ENCODE peak calls at places on chromosomes 16 and 17, in four cellular contexts. X is psoas muscle, H is gastrocnemius medialis, I is bronchial epithelial cell. L is an unnamed sample. For H3K36me3, the result is how much of the 10 kb centered on the place peaks cover.

GRCh38 chr16:24538756-24539294 is 541 bp upstream of the RBBP6 start:
- DNase-seq in X (no peak), H (no peak), I (no peak), L (no peak)

GRCh38 chr17:39972271-39972670 is 8.3 kb upstream of the PSMD3 start:
- DNase-seq in X (no peak), H (no peak), I (no peak), L (no peak)

GRCh38 chr17:34974794-34975428 is 5.4 kb upstream of the LIG3 start:
- DNase-seq in X (no peak), H (no peak), I (no peak), L (no peak)

GRCh38 chr17:6110088-6110487 is 39.9 kb downstream of the WSCD1 start:
- DNase-seq in X (no peak), H (no peak), I (no peak), L (no peak)

GRCh38 chr17:65055708-65056638 is 567 bp downstream of the GNA13 start:
- DNase-seq in X (peak), H (peak), I (no peak), L (peak)

GRCh38 chr16:55323637-55324490 is at the start of gene IRX6:
- DNase-seq in X (peak), H (peak), I (no peak), L (no peak)

GRCh38 chr16:53960050-53960812 is 256.3 kb downstream of the FTO start:
- DNase-seq in X (no peak), H (no peak), I (no peak), L (no peak)

GRCh38 chr16:23836404-23837291 is 865 bp downstream of the PRKCB start:
- DNase-seq in X (peak), H (no peak), I (no peak), L (no peak)

GRCh38 chr16:88561485-88562369 is 8.5 kb upstream of the ZC3H18 start:
- DNase-seq in X (peak), H (no peak), I (peak), L (no peak)

GRCh38 chr17:77184474-77184873 is 43.7 kb downstream of the SEC14L1 start:
- DNase-seq in X (no peak), H (no peak), I (peak), L (no peak)

GRCh38 chr16:66894055-66894454 is 13.7 kb downstream of the PDP2 start:
- DNase-seq in X (no peak), H (no peak), I (no peak), L (no peak)

GRCh38 chr16:87950765-87951549 is at the start of gene BANP:
- DNase-seq in X (peak), H (peak), I (peak), L (peak)

GRCh38 chr16:86216591-86216990 is 293.7 kb upstream of the FOXF1 start:
- DNase-seq in X (no peak), H (no peak), I (no peak), L (no peak)

GRCh38 chr16:31440511-31441184 is 1.9 kb downstream of the ZNF843 start:
- DNase-seq in X (no peak), H (no peak), I (no peak), L (no peak)

GRCh38 chr16:66476328-66477027 is 49.4 kb downstream of the BEAN1 start:
- DNase-seq in X (no peak), H (no peak), I (no peak), L (no peak)

GRCh38 chr16:53191413-53191812 is 136.6 kb downstream of the CHD9 start:
- DNase-seq in X (no peak), H (no peak), I (no peak), L (no peak)

GRCh38 chr16:3460585-3460984 is 17.1 kb downstream of the NAA60 start:
- DNase-seq in X (no peak), H (no peak), I (no peak), L (no peak)

GRCh38 chr17:34071891-34072420 is 183.1 kb upstream of the CCL2 start:
- DNase-seq in X (no peak), H (no peak), I (no peak), L (no peak)

GRCh38 chr17:16255481-16255901 is 38.5 kb downstream of the PIGL start:
- DNase-seq in X (peak), H (peak), I (no peak), L (peak)

GRCh38 chr17:60146206-60146605 is 3.6 kb upstream of the CA4 start:
- DNase-seq in X (no peak), H (no peak), I (no peak), L (no peak)

GRCh38 chr16:9090101-9090959 is 1.1 kb upstream of the HAPSTR1 start:
- DNase-seq in X (peak), H (peak), I (no peak), L (no peak)

GRCh38 chr17:40168262-40168832 is 8.9 kb upstream of the RAPGEFL1 start:
- DNase-seq in X (no peak), H (no peak), I (peak), L (no peak)

GRCh38 chr17:64278614-64279013 is 15.6 kb upstream of the TEX2 start:
- DNase-seq in X (no peak), H (no peak), I (peak), L (no peak)

GRCh38 chr17:50681260-50682200 is 26.2 kb downstream of the ANKRD40 start:
- DNase-seq in X (no peak), H (no peak), I (peak), L (no peak)

GRCh38 chr17:47978324-47978723 is 7.4 kb downstream of the CDK5RAP3 start:
- DNase-seq in X (peak), H (peak), I (peak), L (no peak)

GRCh38 chr16:373848-374615 is 3.7 kb upstream of the MRPL28 start:
- DNase-seq in X (no peak), H (no peak), I (no peak), L (no peak)

GRCh38 chr17:45127583-45128300 is 4.6 kb downstream of the PLCD3 start:
- DNase-seq in X (peak), H (peak), I (peak), L (no peak)

GRCh38 chr17:50908860-50909764 is 43.0 kb upstream of the TOB1 start:
- DNase-seq in X (peak), H (peak), I (no peak), L (no peak)

GRCh38 chr16:9099131-9099625 is 7.7 kb downstream of the HAPSTR1 start:
- DNase-seq in X (no peak), H (peak), I (peak), L (no peak)

GRCh38 chr16:2236362-2237075 is at the start of gene DNASE1L2:
- DNase-seq in X (no peak), H (no peak), I (no peak), L (no peak)

GRCh38 chr17:48427598-48427997 is 2.4 kb downstream of the SKAP1 start:
- DNase-seq in X (no peak), H (no peak), I (no peak), L (no peak)

GRCh38 chr17:74936470-74936799 is 737 bp downstream of the OTOP3 start:
- DNase-seq in X (no peak), H (no peak), I (no peak), L (no peak)

GRCh38 chr16:27853101-27853500 is 210.4 kb downstream of the GSG1L start:
- DNase-seq in X (no peak), H (no peak), I (no peak), L (no peak)

GRCh38 chr17:43536236-43537088 is 9.7 kb downstream of the ETV4 start:
- DNase-seq in X (no peak), H (no peak), I (peak), L (no peak)

GRCh38 chr16:82456683-82457082 is 170.1 kb upstream of the CDH13 start:
- DNase-seq in X (peak), H (peak), I (peak), L (no peak)

GRCh38 chr17:57651451-57651850 is 93.6 kb downstream of the CCDC182 start:
- DNase-seq in X (no peak), H (no peak), I (no peak), L (no peak)

GRCh38 chr17:77607606-77608005 is 350.9 kb upstream of the TNRC6C start:
- DNase-seq in X (no peak), H (no peak), I (no peak), L (no peak)

GRCh38 chr17:67998466-67998865 is 2.2 kb upstream of the C17orf58 start:
- DNase-seq in X (no peak), H (no peak), I (no peak), L (no peak)

GRCh38 chr16:2465653-2466415 is 5.3 kb upstream of the NTN3 start:
- DNase-seq in X (no peak), H (no peak), I (no peak), L (no peak)

GRCh38 chr16:11395008-11395948 is 50.0 kb downstream of the RMI2 start:
- DNase-seq in X (no peak), H (peak), I (no peak), L (no peak)
- TF ChIP-seq CTCF in X (no peak), H (no peak), I (peak), L (no peak)

GRCh38 chr16:4760221-4760910 is 6.6 kb downstream of the ZNF500 start:
- DNase-seq in X (no peak), H (no peak), I (no peak), L (no peak)

GRCh38 chr16:4752351-4753100 is 14.4 kb downstream of the ZNF500 start:
- DNase-seq in X (no peak), H (no peak), I (no peak), L (no peak)

GRCh38 chr16:4753227-4753626 is 13.7 kb downstream of the ZNF500 start:
- DNase-seq in X (no peak), H (no peak), I (no peak), L (no peak)

GRCh38 chr16:4754865-4755264 is 12.1 kb downstream of the ZNF500 start:
- DNase-seq in X (no peak), H (no peak), I (no peak), L (no peak)

GRCh38 chr16:4755687-4756086 is 11.3 kb downstream of the ZNF500 start:
- DNase-seq in X (no peak), H (no peak), I (no peak), L (no peak)
- H3K4me3 ChIP-seq in X (no peak), H (no peak), I (no peak), L (no peak)

DNA sequence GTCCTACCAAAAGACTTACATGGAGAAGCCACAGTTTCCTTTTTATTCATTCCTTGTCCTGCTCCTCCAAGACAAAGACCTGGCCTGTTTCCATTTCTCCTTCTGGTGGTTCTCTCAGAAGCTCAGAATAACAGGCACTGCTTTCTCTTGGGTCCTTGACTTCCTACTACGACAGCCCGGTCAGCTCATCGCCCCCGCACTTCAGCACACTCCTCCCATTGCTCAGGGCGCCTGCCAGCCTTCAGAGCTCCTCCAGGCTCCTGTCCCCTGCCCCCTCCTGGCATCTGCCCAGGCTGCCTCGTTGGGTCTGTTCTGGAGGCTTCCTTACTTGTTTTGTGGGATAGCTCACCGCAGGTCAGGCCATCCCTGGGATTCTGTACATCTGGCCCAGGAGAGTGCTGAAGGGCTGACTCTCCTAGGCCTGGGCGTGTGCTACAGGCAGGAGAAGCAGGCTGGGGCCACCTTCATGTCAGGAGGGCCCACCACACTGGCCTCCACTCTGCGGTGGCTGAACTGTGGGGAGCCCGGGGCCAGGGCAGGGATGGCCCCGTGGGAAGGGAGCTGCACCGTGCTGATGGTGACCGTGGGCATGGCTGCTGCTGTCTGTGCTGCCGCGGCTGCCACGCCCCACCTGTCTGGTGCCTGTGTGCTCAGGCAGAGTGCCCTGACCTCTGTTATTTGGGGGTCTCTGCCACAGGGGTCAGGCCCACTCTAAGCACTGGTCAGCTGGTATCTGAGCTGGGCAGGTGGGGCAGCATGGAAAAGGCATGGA is 17.7 kb downstream of the TCF25 start:
- DNase-seq in X (no peak), H (no peak), I (no peak), L (no peak)
- H3K36me3 ChIP-seq in X (under half), H (under half), I (under half), L (half or more)

DNA sequence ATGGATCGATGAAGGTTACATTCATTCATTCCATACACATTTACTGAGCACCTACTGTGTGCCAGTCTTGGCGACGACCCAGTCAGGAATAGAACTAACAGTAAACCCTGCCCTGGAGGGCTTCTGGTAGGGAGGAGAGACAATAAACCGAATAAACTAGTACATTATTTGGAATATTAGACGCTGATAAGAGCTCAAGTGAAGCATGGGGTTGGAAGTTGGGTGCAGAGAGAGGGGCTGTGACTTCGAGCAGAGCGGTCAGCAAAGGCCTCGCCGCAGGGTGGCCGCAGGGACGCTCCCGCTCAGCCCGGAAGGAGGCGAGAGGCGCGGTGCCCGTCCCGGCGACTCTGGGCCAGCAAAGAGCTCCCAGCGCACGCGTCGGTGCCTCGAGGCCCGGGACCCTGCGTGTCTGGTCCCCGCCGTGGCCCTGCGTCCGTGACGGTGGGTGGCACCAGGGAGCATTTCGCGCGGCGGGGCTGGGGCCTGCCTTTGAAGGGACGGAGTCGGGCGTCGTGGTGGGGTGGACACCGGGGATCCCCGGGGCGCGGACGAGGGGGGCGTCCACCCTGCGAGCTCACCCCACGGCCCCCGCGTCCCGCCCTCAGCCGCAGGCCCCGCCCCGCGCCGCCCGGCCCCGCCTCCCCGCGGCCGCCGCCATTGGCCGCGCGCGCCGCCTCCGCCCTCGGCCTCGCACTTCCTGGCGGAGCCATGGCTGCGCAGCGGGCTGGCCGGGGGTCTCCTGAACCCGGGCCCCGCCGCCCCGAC is at the start of gene KLHL36:
- DNase-seq in X (peak), H (peak), I (no peak), L (no peak)
- TF ChIP-seq CTCF in X (no peak), H (no peak), I (no peak), L (no peak)

GRCh38 chr17:2178798-2179505 is 124.0 kb downstream of the HIC1 start:
- DNase-seq in X (peak), H (peak), I (no peak), L (no peak)
- H3K4me3 ChIP-seq in X (no peak), H (no peak), I (no peak), L (peak)

GRCh38 chr16:22257440-22257839 is 39.8 kb upstream of the POLR3E start:
- DNase-seq in X (no peak), H (no peak), I (no peak), L (no peak)
- H3K36me3 ChIP-seq in X (under half), H (under half), I (under half), L (half or more)

DNA sequence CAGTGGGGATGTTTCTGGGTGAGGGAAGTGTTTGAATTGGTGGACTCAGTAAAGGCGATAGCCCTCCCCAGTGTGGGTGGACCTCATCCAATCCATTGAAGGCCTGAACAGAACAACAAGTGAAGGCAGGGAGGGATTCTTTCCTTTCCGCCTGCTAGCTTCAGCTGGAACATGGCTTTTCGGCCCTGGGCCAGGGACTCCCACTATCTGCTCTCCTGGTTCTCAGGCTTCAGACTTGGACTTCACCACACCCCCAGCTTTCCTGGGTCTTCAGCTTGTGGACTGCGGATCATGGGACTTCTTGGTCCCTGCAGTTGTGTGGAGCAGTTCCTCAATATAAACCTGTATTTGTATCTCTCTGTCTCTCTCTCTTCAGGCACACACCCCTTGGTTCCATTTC is 77.9 kb downstream of the SNX29 start:
- DNase-seq in X (no peak), H (no peak), I (no peak), L (no peak)
- TF ChIP-seq CTCF in X (no peak), H (no peak), I (no peak), L (no peak)

L was measured in thoracic aorta.